ENCODE peak calls at places on chromosomes 2 and 18, in nine cellular contexts. H is cardiac muscle cell, N is nephron progenitor cell, L is Calu3, D is astrocyte of the cerebellum, T is kidney epithelial cell, Z is mesothelial cell of epicardium, J is neural progenitor cell, G is mammary epithelial cell. P is an unnamed sample.

GRCh38 chr2:55891671-55892071 is 31.9 kb downstream of the EFEMP1 start:
- DNase-seq in H (no peak), N (no peak), L (no peak), D (no peak), T (no peak), Z (no peak), J (no peak), G (no peak), P (no peak)

GRCh38 chr2:10120938-10121574 is 1.5 kb upstream of the RRM2 start:
- DNase-seq in H (no peak), N (no peak), L (peak), D (no peak), T (no peak), Z (no peak), J (no peak), G (peak), P (no peak)

GRCh38 chr2:36379710-36380448 is 24.3 kb downstream of the CRIM1 start:
- DNase-seq in H (no peak), N (no peak), L (no peak), D (peak), T (no peak), Z (no peak), J (no peak), G (peak), P (no peak)

GRCh38 chr2:95099910-95100309 is 21.7 kb downstream of the MRPS5 start:
- DNase-seq in H (no peak), N (no peak), L (no peak), D (no peak), T (no peak), Z (no peak), J (no peak), G (peak), P (no peak)

GRCh38 chr2:181741756-181742155 is 61.4 kb upstream of the NEUROD1 start:
- DNase-seq in H (no peak), N (no peak), L (no peak), D (no peak), T (no peak), Z (no peak), J (no peak), G (peak), P (no peak)

GRCh38 chr2:147686365-147686764 is 158.5 kb upstream of the ACVR2A start:
- DNase-seq in H (no peak), N (no peak), L (no peak), D (no peak), T (no peak), Z (no peak), J (no peak), G (no peak), P (no peak)

GRCh38 chr2:26537069-26537825 is 59.3 kb upstream of the OTOF start:
- DNase-seq in H (no peak), N (no peak), L (no peak), D (no peak), T (no peak), Z (no peak), J (no peak), G (no peak), P (no peak)

GRCh38 chr2:10289352-10289751 is 13.4 kb upstream of the HPCAL1 start:
- DNase-seq in H (no peak), N (no peak), L (no peak), D (no peak), T (no peak), Z (no peak), J (no peak), G (peak), P (no peak)

GRCh38 chr2:103459302-103459701 is 697.5 kb downstream of the TMEM182 start:
- DNase-seq in H (peak), N (no peak), L (no peak), D (no peak), T (no peak), Z (no peak), J (peak), G (no peak), P (no peak)

GRCh38 chr18:73986711-73987110 is 160.9 kb downstream of the FBXO15 start:
- DNase-seq in H (no peak), N (no peak), L (no peak), D (no peak), T (no peak), Z (no peak), J (no peak), G (no peak), P (no peak)

GRCh38 chr2:171895781-171896180 is 1.7 kb upstream of the SLC25A12 start:
- DNase-seq in H (no peak), N (no peak), L (no peak), D (no peak), T (no peak), Z (no peak), J (no peak), G (no peak), P (no peak)

GRCh38 chr18:72762505-72763122 is 105.2 kb downstream of the NETO1 start:
- DNase-seq in H (peak), N (peak), L (peak), D (peak), T (no peak), Z (no peak), J (peak), G (peak), P (peak)

GRCh38 chr2:88038263-88039105 is 17.1 kb downstream of the KRCC1 start:
- DNase-seq in H (no peak), N (no peak), L (no peak), D (peak), T (peak), Z (no peak), J (no peak), G (peak), P (no peak)

GRCh38 chr2:32683520-32684086 is 55.8 kb downstream of the TTC27 start:
- DNase-seq in H (no peak), N (no peak), L (no peak), D (no peak), T (no peak), Z (no peak), J (no peak), G (no peak), P (no peak)

GRCh38 chr2:143674055-143674454 is 544.8 kb downstream of the ARHGAP15 start:
- DNase-seq in H (no peak), N (no peak), L (no peak), D (no peak), T (no peak), Z (no peak), J (no peak), G (no peak), P (no peak)

GRCh38 chr2:241680827-241681599 is 5.6 kb downstream of the DTYMK start:
- DNase-seq in H (no peak), N (no peak), L (no peak), D (peak), T (peak), Z (no peak), J (no peak), G (peak), P (no peak)

GRCh38 chr2:14256890-14257289 is 375.6 kb upstream of the LRATD1 start:
- DNase-seq in H (no peak), N (no peak), L (no peak), D (peak), T (peak), Z (no peak), J (peak), G (peak), P (no peak)

GRCh38 chr18:13258792-13259385 is 40.3 kb downstream of the LDLRAD4 start:
- DNase-seq in H (no peak), N (no peak), L (no peak), D (no peak), T (no peak), Z (no peak), J (no peak), G (no peak), P (no peak)

GRCh38 chr2:172484253-172484652 is 56.9 kb downstream of the ITGA6 start:
- DNase-seq in H (peak), N (no peak), L (no peak), D (peak), T (no peak), Z (no peak), J (no peak), G (no peak), P (no peak)

GRCh38 chr2:70496819-70497218 is 56.8 kb downstream of the TGFA start:
- DNase-seq in H (no peak), N (no peak), L (no peak), D (no peak), T (no peak), Z (no peak), J (no peak), G (no peak), P (no peak)

GRCh38 chr2:186274936-186275575 is 211.0 kb upstream of the ZC3H15 start:
- DNase-seq in H (no peak), N (no peak), L (no peak), D (peak), T (peak), Z (no peak), J (no peak), G (peak), P (no peak)

GRCh38 chr2:145919507-145919906 is 1399.6 kb upstream of the ZEB2 start:
- DNase-seq in H (no peak), N (no peak), L (no peak), D (no peak), T (no peak), Z (no peak), J (no peak), G (no peak), P (no peak)

GRCh38 chr2:45014016-45014702 is 4.9 kb upstream of the SIX2 start:
- DNase-seq in H (peak), N (peak), L (no peak), D (no peak), T (no peak), Z (peak), J (peak), G (no peak), P (peak)

GRCh38 chr2:28463893-28464292 is 32.0 kb upstream of the PLB1 start:
- DNase-seq in H (no peak), N (no peak), L (no peak), D (no peak), T (no peak), Z (no peak), J (no peak), G (no peak), P (no peak)

GRCh38 chr18:49656098-49656591 is 94.3 kb downstream of the LIPG start:
- DNase-seq in H (no peak), N (no peak), L (peak), D (peak), T (peak), Z (no peak), J (no peak), G (peak), P (no peak)

GRCh38 chr2:222038086-222038802 is 260.6 kb downstream of the PAX3 start:
- DNase-seq in H (peak), N (no peak), L (no peak), D (peak), T (no peak), Z (no peak), J (no peak), G (no peak), P (no peak)

GRCh38 chr2:127425540-127426490 is 7.6 kb downstream of the PROC start:
- DNase-seq in H (no peak), N (no peak), L (no peak), D (no peak), T (no peak), Z (peak), J (no peak), G (no peak), P (no peak)

GRCh38 chr18:51069885-51070284 is 39.9 kb downstream of the SMAD4 start:
- DNase-seq in H (no peak), N (no peak), L (no peak), D (no peak), T (no peak), Z (no peak), J (no peak), G (no peak), P (no peak)

GRCh38 chr2:67453365-67453764 is 56.2 kb downstream of the ETAA1 start:
- DNase-seq in H (no peak), N (no peak), L (no peak), D (no peak), T (no peak), Z (no peak), J (no peak), G (peak), P (no peak)

GRCh38 chr18:13369353-13369752 is 150.8 kb downstream of the LDLRAD4 start:
- DNase-seq in H (no peak), N (no peak), L (no peak), D (no peak), T (no peak), Z (no peak), J (no peak), G (no peak), P (no peak)

GRCh38 chr2:234142530-234142929 is 92.0 kb downstream of the SPP2 start:
- DNase-seq in H (no peak), N (no peak), L (no peak), D (no peak), T (no peak), Z (no peak), J (no peak), G (no peak), P (no peak)

GRCh38 chr18:62634991-62635630 is 80.2 kb upstream of the PHLPP1 start:
- DNase-seq in H (no peak), N (no peak), L (peak), D (no peak), T (peak), Z (no peak), J (no peak), G (peak), P (no peak)

GRCh38 chr18:48053881-48054586 is 123.6 kb upstream of the SMAD2 start:
- DNase-seq in H (no peak), N (no peak), L (no peak), D (no peak), T (no peak), Z (no peak), J (no peak), G (no peak), P (no peak)

GRCh38 chr2:69933839-69934613 is 19.1 kb downstream of the MXD1 start:
- DNase-seq in H (no peak), N (no peak), L (peak), D (peak), T (peak), Z (no peak), J (no peak), G (peak), P (no peak)

GRCh38 chr2:233455006-233455405 is 100.7 kb downstream of the DGKD start:
- DNase-seq in H (no peak), N (no peak), L (no peak), D (no peak), T (no peak), Z (no peak), J (no peak), G (no peak), P (no peak)

GRCh38 chr18:48330016-48330991 is 78.9 kb downstream of the ZBTB7C start:
- DNase-seq in H (no peak), N (no peak), L (no peak), D (peak), T (peak), Z (no peak), J (no peak), G (peak), P (no peak)

DNA sequence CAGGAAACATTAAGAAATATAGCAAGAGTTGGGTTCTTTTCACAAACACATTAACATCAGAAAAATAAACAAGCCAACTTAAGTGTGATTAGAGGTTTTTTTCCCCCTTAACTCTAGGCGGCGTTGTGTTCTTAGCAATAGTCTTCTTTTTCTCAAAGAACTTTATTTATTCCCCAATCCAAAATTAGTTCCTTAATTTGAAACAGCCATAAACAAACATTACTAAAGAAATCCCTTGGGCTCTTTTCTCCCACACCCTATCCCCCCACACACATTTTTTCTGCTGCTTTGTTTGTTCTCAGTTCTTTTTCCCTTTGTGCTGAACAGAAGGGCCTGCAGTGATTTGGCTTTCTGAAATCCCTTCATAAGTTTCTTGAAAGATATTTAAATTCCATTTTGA is 13.2 kb upstream of the MYO1B start:
- DNase-seq in H (no peak), N (no peak), L (no peak), D (no peak), T (no peak), Z (no peak), J (peak), G (no peak), P (no peak)
- TF ChIP-seq CTCF in H (peak), N (peak), L (peak), D (peak), T (peak), Z (no peak), J (peak), G (peak), P (peak)

DNA sequence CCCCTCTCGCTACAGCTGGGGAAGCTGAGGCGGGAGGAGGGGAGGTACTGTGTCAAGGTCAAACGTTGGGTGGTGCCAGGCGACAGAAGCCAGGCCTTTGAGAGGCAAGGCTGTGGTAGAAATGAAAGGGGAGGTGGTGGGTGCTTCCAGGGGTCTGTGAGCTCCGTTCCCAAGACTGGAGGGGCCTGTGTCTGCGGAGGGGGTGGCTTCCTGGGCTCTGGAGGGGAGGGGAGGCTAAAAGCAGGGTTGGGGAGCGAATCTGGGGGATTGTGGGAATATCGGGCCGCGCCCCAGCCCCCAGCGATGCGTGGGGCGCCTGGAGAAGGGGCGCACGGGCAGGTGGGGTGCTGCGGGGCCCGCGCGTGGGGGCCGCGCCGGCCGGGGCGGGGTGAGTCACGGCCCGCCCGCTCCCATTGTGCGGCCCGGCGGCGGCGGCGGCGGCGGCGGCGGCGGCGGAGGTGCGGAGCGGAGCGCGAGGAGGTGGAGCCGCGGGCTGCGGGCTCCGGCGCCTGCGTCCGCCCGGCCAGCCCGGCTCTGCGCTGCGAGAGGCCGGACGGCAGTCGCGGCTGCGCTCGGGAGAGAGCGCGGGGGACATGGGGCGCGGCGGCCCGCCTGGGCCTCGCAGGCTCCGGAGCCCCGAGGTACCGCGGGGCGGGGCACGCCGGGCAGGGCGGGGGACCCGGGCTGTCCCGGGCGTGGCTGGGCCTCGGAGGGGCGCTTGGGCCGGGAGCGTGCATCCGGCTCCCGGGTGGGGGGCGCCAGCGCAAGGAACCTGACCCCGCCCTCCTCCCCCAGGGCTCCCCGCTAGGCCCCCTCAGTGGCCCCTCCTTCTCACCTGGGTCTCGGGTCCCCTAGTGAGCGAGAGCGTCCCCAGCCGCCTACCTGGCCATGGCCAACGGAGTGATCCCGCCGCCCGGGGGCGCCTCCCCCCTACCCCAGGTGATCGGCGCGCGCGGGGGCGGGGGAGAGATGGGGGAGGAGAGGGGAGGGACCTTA is at the start of gene SLC4A3:
- DNase-seq in H (peak), N (peak), L (peak), D (no peak), T (no peak), Z (peak), J (peak), G (peak), P (no peak)
- TF ChIP-seq CTCF in H (no peak), N (no peak), L (peak), D (peak), T (peak), Z (no peak), J (peak), G (no peak), P (peak)

GRCh38 chr2:195316485-195316884 is 340.5 kb upstream of the SLC39A10 start:
- DNase-seq in H (no peak), N (no peak), L (no peak), D (no peak), T (no peak), Z (no peak), J (no peak), G (no peak), P (no peak)
- TF ChIP-seq CTCF in H (no peak), N (no peak), L (no peak), D (no peak), T (no peak), Z (no peak), J (no peak), G (no peak), P (no peak)

DNA sequence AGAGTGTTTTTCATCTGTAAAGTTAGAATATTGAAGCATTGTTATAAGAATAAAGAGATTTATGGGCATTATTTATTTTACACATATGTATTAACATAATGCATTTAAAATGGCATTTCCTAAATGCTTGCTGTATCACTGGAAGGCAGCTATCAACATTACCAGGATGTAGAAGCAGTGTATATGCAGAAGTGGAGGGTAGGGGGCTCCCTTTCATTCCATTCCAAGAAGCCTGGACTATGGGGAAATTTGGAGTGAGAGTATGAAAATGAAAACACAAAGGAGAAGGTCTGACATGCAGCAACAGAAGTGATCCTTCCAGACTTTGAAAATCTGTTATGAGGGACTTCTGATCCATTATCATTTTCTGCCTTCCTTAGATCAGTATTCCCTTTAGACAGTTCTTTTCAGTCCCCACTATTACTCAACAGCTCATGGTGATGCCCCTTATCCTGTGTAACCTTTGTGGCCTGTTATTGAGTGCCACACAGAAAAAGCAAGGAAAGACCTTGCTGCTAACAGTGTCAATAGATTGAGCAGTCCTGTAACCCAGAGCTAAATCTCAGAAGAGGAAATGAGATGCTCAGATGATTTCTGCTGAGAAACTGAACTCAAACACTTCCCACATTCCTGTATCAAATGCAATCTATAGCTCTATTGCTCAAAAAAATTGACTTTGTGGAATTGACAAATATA is 216.6 kb downstream of the HNMT start:
- DNase-seq in H (peak), N (no peak), L (peak), D (no peak), T (no peak), Z (no peak), J (peak), G (no peak), P (no peak)
- TF ChIP-seq CTCF in H (no peak), N (no peak), L (no peak), D (peak), T (peak), Z (no peak), J (peak), G (no peak), P (no peak)

GRCh38 chr2:218824004-218824403 is 7.6 kb downstream of the PRKAG3 start:
- DNase-seq in H (no peak), N (no peak), L (no peak), D (no peak), T (no peak), Z (no peak), J (no peak), G (no peak), P (no peak)

GRCh38 chr2:218828477-218828778 is 3.2 kb downstream of the PRKAG3 start:
- DNase-seq in H (no peak), N (no peak), L (no peak), D (no peak), T (no peak), Z (no peak), J (no peak), G (no peak), P (no peak)

GRCh38 chr2:218827701-218828476 is 3.7 kb downstream of the PRKAG3 start:
- DNase-seq in H (no peak), N (no peak), L (no peak), D (no peak), T (no peak), Z (no peak), J (no peak), G (no peak), P (no peak)

GRCh38 chr2:218829868-218830451 is 1.6 kb downstream of the PRKAG3 start:
- DNase-seq in H (no peak), N (no peak), L (no peak), D (no peak), T (no peak), Z (no peak), J (no peak), G (no peak), P (no peak)

GRCh38 chr2:218826791-218827190 is 4.8 kb downstream of the PRKAG3 start:
- DNase-seq in H (no peak), N (no peak), L (no peak), D (no peak), T (no peak), Z (no peak), J (no peak), G (no peak), P (no peak)
- TF ChIP-seq CTCF in H (no peak), N (no peak), L (no peak), D (no peak), T (no peak), Z (no peak), J (no peak), G (no peak), P (no peak)

P was measured in neural crest cell.